ENCODE peak calls at places on chromosomes 13 and 19, in six cellular contexts. B is breast epithelium; D is stomach; E is fibroblast of lung; T is CD4-positive, alpha-beta T cell; U is tibial artery. N is an unnamed sample.

GRCh38 chr19:14428882-14429416 is 4.2 kb upstream of the PKN1 start:
- DNase-seq in B (no peak), D (no peak), E (no peak), T (no peak), U (no peak), N (no peak)

GRCh38 chr19:18894254-18895037 is 1.5 kb downstream of the CERS1 start:
- DNase-seq in B (no peak), D (no peak), E (peak), T (no peak), U (peak), N (no peak)

GRCh38 chr13:45370922-45371406 is 30.0 kb upstream of the TPT1 start:
- DNase-seq in B (peak), D (peak), E (peak), T (peak), U (peak), N (peak)

GRCh38 chr19:51654783-51655182 is 8.2 kb upstream of the SIGLEC14 start:
- DNase-seq in B (no peak), D (no peak), E (no peak), T (no peak), U (no peak), N (no peak)

GRCh38 chr19:47331490-47331889 is 485 bp upstream of the C5AR2 start:
- DNase-seq in B (no peak), D (no peak), E (no peak), T (no peak), U (no peak), N (no peak)

GRCh38 chr19:49200238-49200862 is 42.8 kb downstream of the TRPM4 start:
- DNase-seq in B (no peak), D (no peak), E (no peak), T (no peak), U (no peak), N (no peak)

GRCh38 chr13:46124967-46125933 is 20.4 kb upstream of the CPB2 start:
- DNase-seq in B (no peak), D (no peak), E (no peak), T (no peak), U (no peak), N (no peak)

GRCh38 chr13:113090415-113090770 is 15.2 kb upstream of the F7 start:
- DNase-seq in B (no peak), D (no peak), E (no peak), T (no peak), U (no peak), N (no peak)

GRCh38 chr19:58338825-58339558 is 12.2 kb downstream of the ZSCAN22 start:
- DNase-seq in B (no peak), D (no peak), E (no peak), T (no peak), U (no peak), N (no peak)

GRCh38 chr19:15251749-15252397 is 19.6 kb upstream of the EPHX3 start:
- DNase-seq in B (peak), D (peak), E (peak), T (no peak), U (peak), N (peak)

GRCh38 chr19:51166846-51167490 is 24.9 kb downstream of the SIGLEC7 start:
- DNase-seq in B (no peak), D (no peak), E (no peak), T (no peak), U (no peak), N (no peak)

GRCh38 chr19:46737761-46738171 is 8.1 kb upstream of the FKRP start:
- DNase-seq in B (no peak), D (no peak), E (no peak), T (no peak), U (no peak), N (no peak)

GRCh38 chr13:65445340-65445739 is 1784.8 kb downstream of the PCDH9 start:
- DNase-seq in B (no peak), D (no peak), E (no peak), T (no peak), U (no peak), N (no peak)

GRCh38 chr13:112251930-112252585 is 124.1 kb upstream of the SPACA7 start:
- DNase-seq in B (no peak), D (no peak), E (no peak), T (no peak), U (no peak), N (no peak)

GRCh38 chr13:50119593-50119992 is 104.3 kb downstream of the KCNRG start:
- DNase-seq in B (no peak), D (no peak), E (peak), T (no peak), U (no peak), N (no peak)

GRCh38 chr19:403221-404036 is 5.5 kb downstream of the C2CD4C start:
- DNase-seq in B (no peak), D (no peak), E (no peak), T (no peak), U (no peak), N (no peak)

GRCh38 chr19:58560007-58560887 is 1.8 kb upstream of the UBE2M start:
- DNase-seq in B (no peak), D (no peak), E (no peak), T (no peak), U (no peak), N (no peak)

GRCh38 chr19:55092423-55093318 is 17.0 kb downstream of the EPS8L1 start:
- DNase-seq in B (no peak), D (no peak), E (no peak), T (no peak), U (no peak), N (no peak)

GRCh38 chr19:47471733-47472457 is at the start of gene SLC8A2:
- DNase-seq in B (no peak), D (peak), E (peak), T (peak), U (peak), N (peak)

GRCh38 chr19:32676186-32676894 is 692 bp downstream of the RGS9BP start:
- DNase-seq in B (no peak), D (peak), E (no peak), T (no peak), U (no peak), N (no peak)

GRCh38 chr13:112165712-112166111 is 98.8 kb downstream of the SOX1 start:
- DNase-seq in B (no peak), D (no peak), E (no peak), T (no peak), U (no peak), N (no peak)

GRCh38 chr19:47839913-47840312 is 18.2 kb downstream of the CRX start:
- DNase-seq in B (no peak), D (no peak), E (no peak), T (no peak), U (no peak), N (no peak)

GRCh38 chr19:49595006-49595818 is 4.2 kb downstream of the PRR12 start:
- DNase-seq in B (no peak), D (no peak), E (no peak), T (no peak), U (no peak), N (no peak)

GRCh38 chr13:43285891-43286602 is 262.7 kb downstream of the DNAJC15 start:
- DNase-seq in B (no peak), D (no peak), E (peak), T (no peak), U (no peak), N (no peak)

GRCh38 chr19:1259873-1260748 is 9.0 kb upstream of the CIRBP start:
- DNase-seq in B (no peak), D (no peak), E (no peak), T (no peak), U (peak), N (no peak)

GRCh38 chr19:11196406-11197287 is 698 bp downstream of the KANK2 start:
- DNase-seq in B (no peak), D (peak), E (peak), T (no peak), U (peak), N (no peak)

GRCh38 chr19:15098505-15098904 is 8.7 kb upstream of the SYDE1 start:
- DNase-seq in B (no peak), D (no peak), E (no peak), T (no peak), U (no peak), N (no peak)

GRCh38 chr13:61170791-61171330 is 244.8 kb downstream of the PCDH20 start:
- DNase-seq in B (no peak), D (no peak), E (no peak), T (no peak), U (no peak), N (no peak)

GRCh38 chr19:6223461-6224307 is 56.1 kb downstream of the MLLT1 start:
- DNase-seq in B (no peak), D (peak), E (no peak), T (no peak), U (no peak), N (no peak)

GRCh38 chr13:30808600-30808999 is 73.3 kb downstream of the ALOX5AP start:
- DNase-seq in B (no peak), D (no peak), E (no peak), T (no peak), U (no peak), N (no peak)

GRCh38 chr19:4390017-4390861 is 10.1 kb downstream of the SH3GL1 start:
- DNase-seq in B (no peak), D (no peak), E (peak), T (no peak), U (peak), N (no peak)

GRCh38 chr19:56751078-56751489 is 79.5 kb upstream of the ZNF835 start:
- DNase-seq in B (no peak), D (no peak), E (no peak), T (no peak), U (no peak), N (no peak)

GRCh38 chr13:28641600-28641926 is 17.4 kb upstream of the POMP start:
- DNase-seq in B (no peak), D (no peak), E (no peak), T (no peak), U (no peak), N (no peak)

GRCh38 chr19:47699360-47699917 is 13.8 kb upstream of the EHD2 start:
- DNase-seq in B (no peak), D (peak), E (no peak), T (peak), U (peak), N (no peak)

GRCh38 chr13:99335087-99335486 is 27.9 kb upstream of the GPR183 start:
- DNase-seq in B (no peak), D (no peak), E (no peak), T (no peak), U (no peak), N (no peak)
- H3K27ac ChIP-seq in B (no peak), D (no peak), E (no peak), T (no peak), U (no peak), N (no peak)

DNA sequence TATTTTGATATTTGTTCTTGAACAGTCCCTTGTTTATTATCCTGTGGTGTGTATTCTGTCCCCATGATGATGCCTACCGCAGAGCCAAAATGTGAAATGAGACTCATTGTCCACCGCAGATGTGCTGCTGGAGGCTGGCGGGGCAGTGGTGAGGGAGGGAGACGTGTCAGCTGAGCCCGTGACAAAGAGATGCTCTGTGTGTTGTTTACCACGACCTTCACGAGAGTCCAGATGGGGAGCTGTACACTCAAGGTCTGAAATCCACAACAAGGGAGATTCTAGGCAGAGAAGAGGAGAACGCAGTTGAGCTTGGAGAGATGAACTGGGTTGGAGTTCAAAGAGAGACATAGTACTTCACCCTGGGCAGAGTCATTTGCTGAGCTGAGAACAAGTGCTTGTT is 20.8 kb upstream of the AMER2 start:
- DNase-seq in B (no peak), D (no peak), E (no peak), T (no peak), U (no peak), N (no peak)
- H3K27ac ChIP-seq in B (no peak), D (no peak), E (no peak), T (no peak), U (no peak), N (no peak)

DNA sequence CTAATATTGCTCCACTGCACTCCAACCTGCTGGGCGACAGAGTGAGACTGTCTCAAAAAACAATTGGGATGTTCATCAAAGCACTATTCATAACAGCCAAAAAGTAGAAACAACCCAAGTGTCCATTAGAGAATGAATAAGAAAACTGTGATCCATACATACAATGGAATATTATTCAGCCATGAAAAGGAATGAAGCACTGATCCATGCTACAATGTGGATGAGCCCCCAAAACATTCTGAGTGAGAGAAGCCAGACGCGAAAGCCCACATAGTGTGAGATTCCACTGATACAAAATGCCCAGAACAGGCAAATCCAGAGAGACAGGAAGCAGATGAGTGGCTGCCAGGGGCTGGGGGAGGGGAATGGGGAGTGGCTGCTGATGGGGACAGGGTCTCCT is 16.0 kb downstream of the KLF2 start:
- DNase-seq in B (no peak), D (no peak), E (no peak), T (no peak), U (no peak), N (no peak)
- H3K27ac ChIP-seq in B (no peak), D (no peak), E (no peak), T (no peak), U (no peak), N (no peak)

GRCh38 chr13:110455444-110455843 is 106.1 kb downstream of the RAB20 start:
- DNase-seq in B (no peak), D (no peak), E (no peak), T (no peak), U (no peak), N (no peak)

GRCh38 chr13:110453767-110454166 is 107.8 kb downstream of the RAB20 start:
- DNase-seq in B (no peak), D (no peak), E (no peak), T (no peak), U (no peak), N (no peak)

GRCh38 chr13:110454227-110454859 is 107.2 kb downstream of the RAB20 start:
- DNase-seq in B (no peak), D (no peak), E (no peak), T (no peak), U (peak), N (no peak)

GRCh38 chr13:110455941-110456340 is 105.6 kb downstream of the RAB20 start:
- DNase-seq in B (peak), D (peak), E (peak), T (peak), U (peak), N (peak)

DNA sequence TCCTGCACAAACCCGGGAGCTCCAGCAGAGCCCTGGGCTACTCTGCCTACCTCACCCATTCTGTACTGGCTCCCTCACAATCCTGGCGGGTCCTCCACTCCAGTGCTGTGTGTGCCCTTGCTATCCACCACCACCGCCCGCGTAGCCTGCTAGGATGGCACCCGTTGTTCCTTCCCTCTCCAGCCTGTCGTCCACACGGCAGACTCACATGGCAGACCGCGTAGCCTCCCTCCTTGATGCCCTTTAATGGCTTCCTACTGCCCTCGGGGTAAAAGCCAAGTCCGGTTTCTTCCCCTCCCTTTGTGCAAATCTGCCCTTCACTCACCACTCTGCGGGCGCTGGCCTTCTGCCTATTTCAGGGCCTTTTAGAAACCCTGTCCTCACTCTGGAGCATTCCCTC is 106.6 kb downstream of the RAB20 start:
- DNase-seq in B (no peak), D (no peak), E (no peak), T (no peak), U (peak), N (no peak)
- H3K27ac ChIP-seq in B (no peak), D (peak), E (no peak), T (no peak), U (peak), N (no peak)

GRCh38 chr13:79986890-79987289 is 354.0 kb downstream of the SPRY2 start:
- DNase-seq in B (no peak), D (no peak), E (no peak), T (no peak), U (no peak), N (no peak)
- H3K27ac ChIP-seq in B (no peak), D (peak), E (no peak), T (no peak), U (no peak), N (no peak)

DNA sequence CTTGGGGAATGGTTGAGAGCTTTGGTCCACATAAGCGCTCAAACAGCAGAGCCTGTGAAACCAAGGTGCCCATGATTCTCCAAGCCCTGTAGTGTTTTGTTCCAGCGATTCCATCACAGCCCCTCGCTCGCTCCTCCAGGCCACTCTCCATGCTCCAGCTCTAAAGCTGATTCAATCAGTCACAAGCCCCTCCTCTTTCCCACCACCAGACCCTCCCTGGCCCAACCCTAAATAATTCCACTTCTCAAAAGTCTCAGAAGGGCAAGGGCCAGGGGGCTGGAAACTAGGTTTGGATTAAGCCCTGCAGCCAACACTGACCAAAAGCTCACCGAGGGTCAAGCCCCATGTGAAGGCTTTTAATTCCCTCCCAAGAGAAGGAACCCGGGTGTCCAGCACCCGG is 1.5 kb downstream of the ZNF296 start:
- DNase-seq in B (no peak), D (no peak), E (no peak), T (no peak), U (no peak), N (no peak)
- H3K27ac ChIP-seq in B (peak), D (peak), E (no peak), T (no peak), U (peak), N (peak)

GRCh38 chr13:90615767-90616166 is 731.7 kb upstream of the MIR17HG start:
- DNase-seq in B (no peak), D (no peak), E (no peak), T (no peak), U (no peak), N (no peak)
- H3K27ac ChIP-seq in B (no peak), D (no peak), E (no peak), T (no peak), U (no peak), N (no peak)